ENCODE peak calls at places on chromosomes 4 and X, in four cellular contexts. P, C, M and X are unnamed samples.

GRCh38 chr4:98838977-98839618 is 89.8 kb downstream of the EIF4E start:
- DNase-seq in P (peak; percentile 50), C (peak; percentile 32), M (no peak), X (no peak)

GRCh38 chrX:106246511-106246910 is 78.4 kb downstream of the PWWP3B start:
- DNase-seq in P (no peak), C (no peak), M (no peak), X (no peak)

GRCh38 chrX:96453139-96453538 is 231.5 kb upstream of the DIAPH2 start:
- DNase-seq in P (no peak), C (no peak), M (peak; percentile 28), X (no peak)

GRCh38 chrX:100263650-100264049 is 146.4 kb downstream of the PCDH19 start:
- DNase-seq in P (no peak), C (no peak), M (no peak), X (no peak)

GRCh38 chr4:150348079-150348478 is 233.9 kb upstream of the MAB21L2 start:
- DNase-seq in P (no peak), C (peak; percentile 41), M (no peak), X (peak; percentile 39)

GRCh38 chr4:17780461-17781071 is 855 bp downstream of the FAM184B start:
- DNase-seq in P (no peak), C (no peak), M (no peak), X (no peak)

GRCh38 chr4:7811536-7812190 is 128.0 kb downstream of the AFAP1 start:
- DNase-seq in P (no peak), C (no peak), M (no peak), X (no peak)

GRCh38 chr4:186486172-186486571 is 69.2 kb downstream of the MTNR1A start:
- DNase-seq in P (no peak), C (no peak), M (no peak), X (no peak)

GRCh38 chr4:110106946-110107325 is 91.5 kb downstream of the ELOVL6 start:
- DNase-seq in P (peak; percentile 13), C (no peak), M (no peak), X (no peak)

GRCh38 chr4:87058272-87059073 is 123.7 kb downstream of the AFF1 start:
- DNase-seq in P (peak; percentile 67), C (peak; percentile 29), M (no peak), X (peak; percentile 8)

GRCh38 chr4:1748465-1748995 is 27.2 kb downstream of the TACC3 start:
- DNase-seq in P (peak; percentile 92), C (peak; percentile 44), M (no peak), X (no peak)

GRCh38 chr4:47526281-47526680 is 41.2 kb downstream of the ATP10D start:
- DNase-seq in P (no peak), C (no peak), M (no peak), X (no peak)

GRCh38 chr4:38612996-38613395 is 51.0 kb upstream of the KLF3 start:
- DNase-seq in P (no peak), C (no peak), M (no peak), X (no peak)

GRCh38 chr4:11424000-11424399 is 4.7 kb downstream of the HS3ST1 start:
- DNase-seq in P (peak; percentile 28), C (no peak), M (no peak), X (no peak)

GRCh38 chr4:37685726-37686372 is 327 bp downstream of the RELL1 start:
- DNase-seq in P (peak; percentile 47), C (no peak), M (no peak), X (no peak)

GRCh38 chr4:31946456-31946855 is 1226.3 kb downstream of the PCDH7 start:
- DNase-seq in P (no peak), C (no peak), M (no peak), X (no peak)

GRCh38 chr4:184473265-184473514 is 1.2 kb downstream of the IRF2 start:
- DNase-seq in P (peak; percentile 49), C (no peak), M (no peak), X (no peak)

GRCh38 chr4:184471872-184472539 is 2.3 kb downstream of the IRF2 start:
- DNase-seq in P (peak; percentile 32), C (no peak), M (no peak), X (no peak)

GRCh38 chr4:184473515-184474260 is 662 bp downstream of the IRF2 start:
- DNase-seq in P (peak; percentile 51), C (no peak), M (no peak), X (no peak)

GRCh38 chr4:184472540-184473264 is 1.6 kb downstream of the IRF2 start:
- DNase-seq in P (peak; percentile 69), C (no peak), M (no peak), X (no peak)

DNA sequence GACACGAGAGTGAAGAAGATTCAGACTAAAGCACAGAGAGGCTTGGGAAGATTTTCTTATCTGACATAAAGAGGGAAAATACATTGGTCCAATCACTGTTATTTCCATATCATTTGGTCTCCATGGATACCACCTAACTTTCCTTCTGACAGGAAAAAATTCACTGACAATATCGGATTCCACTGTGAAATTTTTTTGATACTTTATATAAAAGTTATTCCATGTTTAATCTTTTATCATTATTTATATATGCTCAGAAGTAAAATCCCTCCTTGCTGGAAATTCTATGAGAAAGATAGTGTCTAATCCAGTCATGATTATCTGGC is 3.6 kb downstream of the IRF2 start:
- DNase-seq in P (no peak), C (no peak), M (no peak), X (no peak)
- TF ChIP-seq SIN3A in P (no peak), C (no peak), M (no peak), X (no peak)

DNA sequence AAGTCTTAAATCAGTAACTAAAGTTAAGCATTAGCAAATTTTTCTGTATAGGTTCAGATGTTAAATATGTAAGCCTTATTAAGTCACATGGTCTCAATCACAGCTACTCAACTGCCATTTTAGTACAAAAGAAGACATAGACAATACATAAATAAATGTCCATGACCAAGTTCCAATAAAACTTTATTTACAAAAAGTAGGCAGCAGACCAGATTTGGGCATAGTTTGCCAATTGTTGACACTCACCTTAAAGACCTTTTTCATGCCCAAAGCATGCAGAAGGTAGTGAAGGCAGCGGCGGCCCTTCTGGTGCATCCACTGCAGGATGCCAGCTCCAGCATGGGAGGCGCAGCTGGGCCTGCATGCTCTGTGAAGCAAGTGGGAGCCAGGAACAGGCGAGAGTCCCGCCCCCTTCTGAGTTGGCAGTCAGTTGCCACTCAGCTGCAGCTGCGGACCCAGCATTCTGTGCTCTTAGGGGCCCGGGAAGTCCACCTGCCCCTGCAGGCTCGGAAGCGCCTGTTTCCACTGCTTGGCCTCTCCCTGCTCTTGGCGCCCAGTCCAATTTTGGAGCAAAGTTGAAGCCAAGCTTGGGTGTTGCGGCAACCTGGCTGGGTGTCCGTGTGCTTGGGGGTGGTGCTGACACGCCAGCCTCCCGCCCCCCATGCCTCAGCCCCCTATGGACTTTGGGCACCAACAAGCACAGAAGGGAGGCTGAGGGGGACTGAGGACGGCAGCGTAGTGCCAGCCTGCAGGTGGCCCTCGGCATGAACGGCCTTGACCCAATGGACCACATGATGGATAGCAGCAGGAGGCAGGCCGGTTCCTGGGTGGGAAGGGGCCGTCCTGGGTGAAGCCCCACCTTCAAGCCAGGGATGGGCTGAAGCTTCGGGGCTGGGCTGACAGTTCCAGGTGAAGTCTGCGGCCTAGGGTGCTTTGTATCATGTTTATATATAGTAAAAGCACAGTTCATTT is 42.4 kb upstream of the PABPC4L start:
- DNase-seq in P (no peak), C (no peak), M (no peak), X (no peak)
- TF ChIP-seq CTCF in P (no peak), C (no peak), M (no peak), X (no peak)

DNA sequence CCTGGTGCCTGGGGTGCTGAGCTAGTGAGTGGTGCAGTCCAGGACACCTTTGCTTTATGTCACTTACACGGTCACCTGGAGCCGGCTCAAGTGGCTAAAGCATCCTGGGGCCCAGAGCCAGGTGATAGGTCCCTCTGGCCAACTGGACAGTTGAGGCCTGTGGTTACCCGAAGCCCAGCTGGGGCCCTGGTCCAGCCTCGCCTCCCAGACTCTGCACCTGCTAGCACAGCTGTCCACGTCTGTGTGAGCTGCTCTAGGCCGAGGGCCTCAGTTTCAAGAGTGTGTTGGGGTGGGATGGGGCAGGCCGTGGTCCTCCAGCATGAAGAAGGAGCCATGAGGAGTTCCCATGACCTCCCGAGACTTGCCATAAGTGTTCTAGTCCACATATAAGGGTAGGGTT is 7.7 kb upstream of the ADD1 start:
- DNase-seq in P (no peak), C (no peak), M (no peak), X (no peak)
- TF ChIP-seq SIN3A in P (no peak), C (no peak), M (no peak), X (no peak)

GRCh38 chrX:47631676-47632075 is 1.9 kb upstream of the CFP start:
- DNase-seq in P (no peak), C (no peak), M (no peak), X (no peak)

GRCh38 chrX:47625365-47625764 is 4.4 kb downstream of the CFP start:
- DNase-seq in P (no peak), C (no peak), M (no peak), X (no peak)

GRCh38 chrX:47629419-47630210 is at the start of gene CFP:
- DNase-seq in P (no peak), C (no peak), M (no peak), X (no peak)

GRCh38 chrX:47632664-47633063 is 2.9 kb upstream of the CFP start:
- DNase-seq in P (no peak), C (no peak), M (no peak), X (no peak)

GRCh38 chrX:47628980-47629379 is 750 bp downstream of the CFP start:
- DNase-seq in P (no peak), C (no peak), M (no peak), X (no peak)
- TF ChIP-seq CTCF in P (peak; percentile 26), C (peak; percentile 21), M (peak; percentile 54), X (no peak)

DNA sequence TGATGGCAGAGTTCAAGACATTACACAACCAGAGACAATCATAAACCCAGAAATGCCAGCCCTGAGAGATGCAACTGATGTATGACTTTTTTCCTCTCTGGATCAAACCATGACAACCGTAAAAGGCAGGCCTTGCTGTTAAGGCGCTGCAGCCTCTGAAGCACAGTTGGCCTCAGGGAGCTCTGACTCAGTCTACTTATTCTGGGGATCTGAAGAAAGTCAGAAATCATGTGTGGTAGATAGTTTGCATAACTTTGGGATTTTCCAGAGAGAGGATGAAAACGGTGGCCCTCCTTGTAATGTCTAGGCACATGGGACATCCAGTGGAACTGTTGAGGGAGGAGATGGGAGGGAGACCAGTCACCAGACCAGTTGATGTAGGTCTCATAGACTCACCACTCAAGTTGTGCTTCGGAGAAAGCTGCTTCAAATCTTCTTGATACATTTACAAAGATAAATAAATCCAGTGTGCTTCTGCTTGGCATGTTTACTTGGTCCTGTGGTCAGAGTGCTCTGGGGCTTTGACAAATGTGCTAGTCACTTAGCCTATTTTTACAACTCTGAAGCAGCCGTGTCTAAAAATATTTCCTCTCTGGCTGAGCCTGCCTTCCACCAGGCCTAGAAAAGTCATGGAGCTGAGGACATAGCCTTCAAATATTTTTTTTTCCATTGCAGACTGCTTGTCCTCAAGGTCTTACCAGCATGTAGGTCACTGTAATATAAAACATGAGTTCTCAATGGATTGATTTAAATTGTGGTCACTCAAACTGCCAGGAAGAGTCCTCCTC is 7.5 kb downstream of the HADH start:
- DNase-seq in P (no peak), C (no peak), M (no peak), X (no peak)
- TF ChIP-seq SIN3A in P (no peak), C (no peak), M (no peak), X (no peak)

DNA sequence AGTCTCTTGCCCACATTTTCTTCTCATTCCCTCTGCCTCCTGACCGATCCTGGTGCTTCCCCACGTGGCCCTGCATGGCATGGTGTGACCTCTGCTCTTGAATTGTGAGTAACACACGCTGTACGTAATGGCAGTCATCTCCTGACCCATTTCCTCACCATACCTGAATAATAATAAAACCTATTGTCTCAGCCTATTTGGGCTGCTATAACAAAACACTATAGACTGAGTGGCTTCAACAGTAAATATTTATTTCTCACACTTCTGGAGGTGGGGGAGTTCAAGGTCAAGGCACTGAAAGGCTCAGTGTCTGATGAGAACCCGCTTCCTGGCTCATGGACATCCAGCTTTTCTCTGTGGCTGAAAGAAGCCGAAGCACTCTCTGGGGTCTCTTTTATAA is 77.1 kb upstream of the ENPP6 start:
- DNase-seq in P (no peak), C (no peak), M (no peak), X (no peak)
- TF ChIP-seq CTCF in P (no peak), C (no peak), M (no peak), X (no peak)